ENCODE peak calls at places on chromosomes 7 and 10, in six cellular contexts. One of them, this sample, is unnamed.

GRCh38 chr7:41459623-41460256 is 243.2 kb downstream of the INHBA start:
- DNase-seq in cardiac muscle cell: no peak
- DNase-seq in foreskin fibroblast: no peak
- DNase-seq in activated CD8-positive, alpha-beta T cell treated with anti-CD3 and anti-CD28 coated beads for 36 hours: no peak
- DNase-seq in lower lobe of right lung: no peak
- DNase-seq in AG09319: no peak
- DNase-seq in this sample: no peak

GRCh38 chr10:133458710-133459453 is 5.1 kb downstream of the SCART1 start:
- DNase-seq in cardiac muscle cell: no peak
- DNase-seq in foreskin fibroblast: peak
- DNase-seq in activated CD8-positive, alpha-beta T cell treated with anti-CD3 and anti-CD28 coated beads for 36 hours: no peak
- DNase-seq in lower lobe of right lung: no peak
- DNase-seq in AG09319: no peak
- DNase-seq in this sample: no peak

GRCh38 chr7:104328308-104328969 is at the start of gene LHFPL3:
- DNase-seq in cardiac muscle cell: peak
- DNase-seq in foreskin fibroblast: peak
- DNase-seq in activated CD8-positive, alpha-beta T cell treated with anti-CD3 and anti-CD28 coated beads for 36 hours: peak
- DNase-seq in lower lobe of right lung: no peak
- DNase-seq in AG09319: no peak
- DNase-seq in this sample: no peak

GRCh38 chr10:91424016-91424415 is 13.9 kb downstream of the HECTD2 start:
- DNase-seq in cardiac muscle cell: no peak
- DNase-seq in foreskin fibroblast: peak
- DNase-seq in activated CD8-positive, alpha-beta T cell treated with anti-CD3 and anti-CD28 coated beads for 36 hours: peak
- DNase-seq in lower lobe of right lung: no peak
- DNase-seq in AG09319: no peak
- DNase-seq in this sample: no peak

GRCh38 chr7:13879994-13880686 is 109.3 kb downstream of the ETV1 start:
- DNase-seq in cardiac muscle cell: no peak
- DNase-seq in foreskin fibroblast: peak
- DNase-seq in activated CD8-positive, alpha-beta T cell treated with anti-CD3 and anti-CD28 coated beads for 36 hours: no peak
- DNase-seq in lower lobe of right lung: no peak
- DNase-seq in AG09319: no peak
- DNase-seq in this sample: no peak

GRCh38 chr7:9504678-9505077 is 1071.3 kb downstream of the NXPH1 start:
- DNase-seq in cardiac muscle cell: no peak
- DNase-seq in foreskin fibroblast: no peak
- DNase-seq in activated CD8-positive, alpha-beta T cell treated with anti-CD3 and anti-CD28 coated beads for 36 hours: no peak
- DNase-seq in lower lobe of right lung: no peak
- DNase-seq in AG09319: no peak
- DNase-seq in this sample: no peak

GRCh38 chr10:3527144-3527543 is 257.9 kb downstream of the KLF6 start:
- DNase-seq in cardiac muscle cell: no peak
- DNase-seq in foreskin fibroblast: peak
- DNase-seq in activated CD8-positive, alpha-beta T cell treated with anti-CD3 and anti-CD28 coated beads for 36 hours: no peak
- DNase-seq in lower lobe of right lung: no peak
- DNase-seq in AG09319: no peak
- DNase-seq in this sample: peak

GRCh38 chr7:11294965-11295364 is 321.3 kb downstream of the PHF14 start:
- DNase-seq in cardiac muscle cell: no peak
- DNase-seq in foreskin fibroblast: no peak
- DNase-seq in activated CD8-positive, alpha-beta T cell treated with anti-CD3 and anti-CD28 coated beads for 36 hours: no peak
- DNase-seq in lower lobe of right lung: no peak
- DNase-seq in AG09319: no peak
- DNase-seq in this sample: no peak

GRCh38 chr7:20307901-20308300 is 22.8 kb upstream of the ITGB8 start:
- DNase-seq in cardiac muscle cell: no peak
- DNase-seq in foreskin fibroblast: no peak
- DNase-seq in activated CD8-positive, alpha-beta T cell treated with anti-CD3 and anti-CD28 coated beads for 36 hours: no peak
- DNase-seq in lower lobe of right lung: no peak
- DNase-seq in AG09319: no peak
- DNase-seq in this sample: no peak

GRCh38 chr7:141698247-141699015 is 3.5 kb downstream of the DENND11 start:
- DNase-seq in cardiac muscle cell: no peak
- DNase-seq in foreskin fibroblast: no peak
- DNase-seq in activated CD8-positive, alpha-beta T cell treated with anti-CD3 and anti-CD28 coated beads for 36 hours: peak
- DNase-seq in lower lobe of right lung: no peak
- DNase-seq in AG09319: no peak
- DNase-seq in this sample: no peak

GRCh38 chr10:50228672-50229071 is 22.6 kb downstream of the ASAH2 start:
- DNase-seq in cardiac muscle cell: no peak
- DNase-seq in foreskin fibroblast: no peak
- DNase-seq in activated CD8-positive, alpha-beta T cell treated with anti-CD3 and anti-CD28 coated beads for 36 hours: no peak
- DNase-seq in lower lobe of right lung: no peak
- DNase-seq in AG09319: no peak
- DNase-seq in this sample: no peak

GRCh38 chr10:85916192-85916747 is 450.3 kb downstream of the GRID1 start:
- DNase-seq in cardiac muscle cell: peak
- DNase-seq in foreskin fibroblast: no peak
- DNase-seq in activated CD8-positive, alpha-beta T cell treated with anti-CD3 and anti-CD28 coated beads for 36 hours: no peak
- DNase-seq in lower lobe of right lung: no peak
- DNase-seq in AG09319: no peak
- DNase-seq in this sample: no peak

DNA sequence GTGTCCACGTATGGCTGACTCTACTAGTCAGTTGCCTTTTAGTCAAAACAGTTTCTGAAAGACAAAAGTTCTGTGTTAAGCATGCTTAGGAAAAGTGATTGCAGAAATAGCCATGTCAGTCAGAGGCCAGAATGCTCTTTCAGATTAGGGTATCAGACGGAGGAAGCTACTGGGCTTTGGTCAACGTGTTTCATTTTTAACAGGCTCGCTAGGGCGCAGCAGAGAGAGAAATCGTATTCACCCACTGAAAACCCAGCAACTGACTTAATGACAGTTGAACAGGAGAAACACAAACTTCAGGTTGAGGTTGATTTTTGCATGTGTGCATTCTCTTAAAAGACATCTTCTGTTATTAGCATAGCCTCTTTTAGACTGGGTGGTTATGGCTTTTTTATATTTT is 322.6 kb upstream of the KIAA1217 start:
- DNase-seq in cardiac muscle cell: peak
- DNase-seq in foreskin fibroblast: no peak
- DNase-seq in activated CD8-positive, alpha-beta T cell treated with anti-CD3 and anti-CD28 coated beads for 36 hours: no peak
- DNase-seq in lower lobe of right lung: no peak
- DNase-seq in AG09319: no peak
- DNase-seq in this sample: no peak
- TF ChIP-seq CTCF in cardiac muscle cell: no peak
- TF ChIP-seq CTCF in foreskin fibroblast: no peak
- TF ChIP-seq CTCF in activated CD8-positive, alpha-beta T cell treated with anti-CD3 and anti-CD28 coated beads for 36 hours: no peak
- TF ChIP-seq CTCF in lower lobe of right lung: no peak
- TF ChIP-seq CTCF in AG09319: no peak
- TF ChIP-seq CTCF in this sample: peak

GRCh38 chr10:43686414-43686813 is 37.7 kb upstream of the ZNF32 start:
- DNase-seq in cardiac muscle cell: no peak
- DNase-seq in foreskin fibroblast: no peak
- DNase-seq in activated CD8-positive, alpha-beta T cell treated with anti-CD3 and anti-CD28 coated beads for 36 hours: no peak
- DNase-seq in lower lobe of right lung: no peak
- DNase-seq in AG09319: no peak
- DNase-seq in this sample: no peak
- TF ChIP-seq CTCF in cardiac muscle cell: peak
- TF ChIP-seq CTCF in foreskin fibroblast: no peak
- TF ChIP-seq CTCF in activated CD8-positive, alpha-beta T cell treated with anti-CD3 and anti-CD28 coated beads for 36 hours: no peak
- TF ChIP-seq CTCF in lower lobe of right lung: no peak
- TF ChIP-seq CTCF in AG09319: no peak
- TF ChIP-seq CTCF in this sample: peak

GRCh38 chr7:26483843-26484242 is 192.2 kb downstream of the SNX10 start:
- DNase-seq in cardiac muscle cell: no peak
- DNase-seq in foreskin fibroblast: no peak
- DNase-seq in activated CD8-positive, alpha-beta T cell treated with anti-CD3 and anti-CD28 coated beads for 36 hours: no peak
- DNase-seq in lower lobe of right lung: no peak
- DNase-seq in AG09319: no peak
- DNase-seq in this sample: no peak

GRCh38 chr7:26486153-26486552 is 194.5 kb downstream of the SNX10 start:
- DNase-seq in cardiac muscle cell: no peak
- DNase-seq in foreskin fibroblast: no peak
- DNase-seq in activated CD8-positive, alpha-beta T cell treated with anti-CD3 and anti-CD28 coated beads for 36 hours: no peak
- DNase-seq in lower lobe of right lung: no peak
- DNase-seq in AG09319: no peak
- DNase-seq in this sample: no peak

GRCh38 chr7:26487780-26488535 is 196.3 kb downstream of the SNX10 start:
- DNase-seq in cardiac muscle cell: no peak
- DNase-seq in foreskin fibroblast: no peak
- DNase-seq in activated CD8-positive, alpha-beta T cell treated with anti-CD3 and anti-CD28 coated beads for 36 hours: no peak
- DNase-seq in lower lobe of right lung: no peak
- DNase-seq in AG09319: no peak
- DNase-seq in this sample: no peak

GRCh38 chr7:26489404-26489803 is 197.7 kb downstream of the SNX10 start:
- DNase-seq in cardiac muscle cell: no peak
- DNase-seq in foreskin fibroblast: no peak
- DNase-seq in activated CD8-positive, alpha-beta T cell treated with anti-CD3 and anti-CD28 coated beads for 36 hours: no peak
- DNase-seq in lower lobe of right lung: no peak
- DNase-seq in AG09319: no peak
- DNase-seq in this sample: no peak

GRCh38 chr7:26485421-26486019 is 193.9 kb downstream of the SNX10 start:
- DNase-seq in cardiac muscle cell: no peak
- DNase-seq in foreskin fibroblast: no peak
- DNase-seq in activated CD8-positive, alpha-beta T cell treated with anti-CD3 and anti-CD28 coated beads for 36 hours: no peak
- DNase-seq in lower lobe of right lung: no peak
- DNase-seq in AG09319: no peak
- DNase-seq in this sample: no peak
- TF ChIP-seq CTCF in cardiac muscle cell: no peak
- TF ChIP-seq CTCF in foreskin fibroblast: no peak
- TF ChIP-seq CTCF in activated CD8-positive, alpha-beta T cell treated with anti-CD3 and anti-CD28 coated beads for 36 hours: no peak
- TF ChIP-seq CTCF in lower lobe of right lung: no peak
- TF ChIP-seq CTCF in AG09319: no peak
- TF ChIP-seq CTCF in this sample: no peak

GRCh38 chr7:49791089-49791741 is 17.8 kb downstream of the VWC2 start:
- DNase-seq in cardiac muscle cell: peak
- DNase-seq in foreskin fibroblast: no peak
- DNase-seq in activated CD8-positive, alpha-beta T cell treated with anti-CD3 and anti-CD28 coated beads for 36 hours: peak
- DNase-seq in lower lobe of right lung: no peak
- DNase-seq in AG09319: no peak
- DNase-seq in this sample: no peak
- TF ChIP-seq CTCF in cardiac muscle cell: no peak
- TF ChIP-seq CTCF in foreskin fibroblast: no peak
- TF ChIP-seq CTCF in activated CD8-positive, alpha-beta T cell treated with anti-CD3 and anti-CD28 coated beads for 36 hours: no peak
- TF ChIP-seq CTCF in lower lobe of right lung: peak
- TF ChIP-seq CTCF in AG09319: no peak
- TF ChIP-seq CTCF in this sample: no peak

DNA sequence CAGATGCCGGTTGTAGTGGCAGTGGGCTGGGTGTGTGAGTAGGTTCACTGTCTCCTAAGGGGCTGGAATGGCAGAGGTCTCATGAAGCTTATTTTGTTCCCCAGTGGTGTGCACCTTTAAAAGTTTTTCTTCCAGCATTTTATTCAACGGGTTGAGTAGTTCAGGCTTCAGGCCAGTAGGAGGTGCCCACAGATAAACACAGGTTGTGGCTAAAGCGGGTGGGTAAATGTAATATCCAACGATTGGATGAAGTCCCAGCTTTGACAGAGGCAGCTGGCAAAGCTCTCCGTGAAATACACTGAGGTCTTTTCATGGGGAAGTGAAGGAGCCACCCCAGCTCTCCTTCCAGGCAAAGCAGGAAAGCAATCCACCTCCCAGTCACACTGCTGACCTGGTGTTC is 339.8 kb upstream of the LRRTM3 start:
- DNase-seq in cardiac muscle cell: peak
- DNase-seq in foreskin fibroblast: peak
- DNase-seq in activated CD8-positive, alpha-beta T cell treated with anti-CD3 and anti-CD28 coated beads for 36 hours: no peak
- DNase-seq in lower lobe of right lung: no peak
- DNase-seq in AG09319: no peak
- DNase-seq in this sample: peak
- TF ChIP-seq CTCF in cardiac muscle cell: no peak
- TF ChIP-seq CTCF in foreskin fibroblast: peak
- TF ChIP-seq CTCF in activated CD8-positive, alpha-beta T cell treated with anti-CD3 and anti-CD28 coated beads for 36 hours: no peak
- TF ChIP-seq CTCF in lower lobe of right lung: no peak
- TF ChIP-seq CTCF in AG09319: no peak
- TF ChIP-seq CTCF in this sample: peak

GRCh38 chr10:123154092-123154942 is at the start of gene BUB3:
- DNase-seq in cardiac muscle cell: peak
- DNase-seq in foreskin fibroblast: peak
- DNase-seq in activated CD8-positive, alpha-beta T cell treated with anti-CD3 and anti-CD28 coated beads for 36 hours: peak
- DNase-seq in lower lobe of right lung: peak
- DNase-seq in AG09319: peak
- DNase-seq in this sample: peak
- TF ChIP-seq CTCF in cardiac muscle cell: no peak
- TF ChIP-seq CTCF in foreskin fibroblast: no peak
- TF ChIP-seq CTCF in activated CD8-positive, alpha-beta T cell treated with anti-CD3 and anti-CD28 coated beads for 36 hours: no peak
- TF ChIP-seq CTCF in lower lobe of right lung: no peak
- TF ChIP-seq CTCF in AG09319: peak
- TF ChIP-seq CTCF in this sample: peak

DNA sequence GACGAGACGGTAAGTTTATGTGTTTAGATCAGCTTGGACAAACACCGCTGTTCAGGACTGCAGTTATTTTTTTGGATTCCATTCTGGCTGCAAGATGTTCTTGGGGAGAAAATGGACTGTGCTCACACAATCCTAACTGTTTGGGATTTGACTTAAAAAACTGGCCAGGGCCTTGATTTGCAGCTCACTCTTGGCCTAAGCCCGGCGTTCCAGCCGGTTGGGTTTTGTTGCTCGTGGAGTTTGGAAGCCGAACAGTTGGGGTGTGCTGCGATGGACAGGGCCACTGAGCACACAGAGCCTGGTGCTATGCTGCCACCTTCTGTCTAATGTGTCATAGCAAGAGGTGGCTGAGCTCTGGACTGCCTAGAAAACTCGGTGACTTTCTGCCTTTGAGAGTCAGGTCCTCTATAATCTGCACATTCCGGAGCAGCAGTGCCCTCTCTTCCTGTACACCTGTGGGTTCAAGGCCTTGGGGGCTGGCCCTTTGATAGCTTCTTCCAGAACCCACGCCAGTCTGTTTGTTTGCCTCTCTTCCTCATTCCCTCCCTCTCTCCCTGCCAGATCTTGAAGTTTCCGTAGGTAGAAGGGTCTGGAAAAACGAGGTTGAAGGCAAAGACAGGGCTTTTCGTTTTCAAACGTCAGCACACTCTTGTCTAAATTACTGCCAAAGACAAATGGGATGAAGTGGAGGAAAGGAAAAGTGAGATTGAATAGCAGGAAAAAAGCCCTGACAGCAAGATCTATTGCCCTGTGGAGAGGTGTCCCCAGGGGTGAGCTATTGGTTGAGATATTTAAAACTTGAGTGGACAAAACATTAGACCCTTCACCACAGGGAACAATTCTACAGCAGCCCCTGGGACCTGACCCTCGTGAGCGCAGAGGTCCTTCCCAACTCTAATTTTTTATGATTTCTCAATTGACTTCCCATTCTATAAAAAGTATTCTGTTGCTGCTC is 167.6 kb upstream of the HABP2 start:
- DNase-seq in cardiac muscle cell: peak
- DNase-seq in foreskin fibroblast: peak
- DNase-seq in activated CD8-positive, alpha-beta T cell treated with anti-CD3 and anti-CD28 coated beads for 36 hours: peak
- DNase-seq in lower lobe of right lung: peak
- DNase-seq in AG09319: peak
- DNase-seq in this sample: peak
- TF ChIP-seq CTCF in cardiac muscle cell: peak
- TF ChIP-seq CTCF in foreskin fibroblast: peak
- TF ChIP-seq CTCF in activated CD8-positive, alpha-beta T cell treated with anti-CD3 and anti-CD28 coated beads for 36 hours: peak
- TF ChIP-seq CTCF in lower lobe of right lung: peak
- TF ChIP-seq CTCF in AG09319: peak
- TF ChIP-seq CTCF in this sample: peak

DNA sequence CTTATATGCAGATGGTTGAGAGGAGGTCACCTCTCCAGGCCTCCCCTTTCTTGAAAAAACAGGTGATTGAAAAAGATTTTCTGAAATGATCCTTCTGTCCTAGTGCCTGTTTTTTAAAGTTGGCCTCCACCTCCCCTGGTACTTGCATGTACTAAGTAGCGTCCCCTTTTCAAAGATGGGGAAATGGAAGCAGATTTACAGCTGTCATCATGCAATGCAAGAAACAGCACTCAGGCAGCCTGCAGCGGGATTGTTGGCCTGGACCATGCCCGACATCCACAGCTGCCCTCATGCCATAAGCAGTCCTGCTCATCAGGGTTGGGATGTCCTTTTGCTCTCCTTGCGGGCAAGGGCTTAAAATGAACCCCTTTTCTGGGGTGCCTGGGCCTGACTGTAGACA is 127.2 kb upstream of the MGMT start:
- DNase-seq in cardiac muscle cell: no peak
- DNase-seq in foreskin fibroblast: no peak
- DNase-seq in activated CD8-positive, alpha-beta T cell treated with anti-CD3 and anti-CD28 coated beads for 36 hours: no peak
- DNase-seq in lower lobe of right lung: no peak
- DNase-seq in AG09319: no peak
- DNase-seq in this sample: no peak
- TF ChIP-seq CTCF in cardiac muscle cell: no peak
- TF ChIP-seq CTCF in foreskin fibroblast: no peak
- TF ChIP-seq CTCF in activated CD8-positive, alpha-beta T cell treated with anti-CD3 and anti-CD28 coated beads for 36 hours: no peak
- TF ChIP-seq CTCF in lower lobe of right lung: no peak
- TF ChIP-seq CTCF in AG09319: no peak
- TF ChIP-seq CTCF in this sample: no peak

This sample was measured in astrocyte of the cerebellum.